ENCODE peak calls at places on chromosomes 7 and 10, in five cellular contexts. Y is endothelial cell of umbilical vein, C is esophagus muscularis mucosa, Q is body of pancreas, I is lower leg skin. Z is an unnamed sample.

GRCh38 chr10:113273877-113274829 is 278.7 kb upstream of the HABP2 start:
- DNase-seq in Y (no peak), I (no peak), C (no peak), Q (no peak), Z (no peak)

GRCh38 chr10:5968681-5969453 is 8.5 kb downstream of the IL15RA start:
- DNase-seq in I (peak; percentile 50), Q (peak; percentile 55), C (no peak), Y (no peak), Z (no peak)

GRCh38 chr7:93715234-93715633 is 140.7 kb upstream of the CALCR start:
- DNase-seq in Q (peak; percentile 51), C (no peak), I (peak; percentile 88), Y (peak; percentile 58), Z (no peak)

GRCh38 chr10:34890931-34891330 is 75.8 kb upstream of the PARD3 start:
- DNase-seq in Q (no peak), Y (peak; percentile 30), I (peak; percentile 54), C (no peak), Z (no peak)

GRCh38 chr10:74322141-74322540 is 171.1 kb downstream of the ADK start:
- DNase-seq in C (no peak), Y (no peak), Q (no peak), I (no peak), Z (no peak)

GRCh38 chr7:2539031-2540028 is 16.0 kb downstream of the BRAT1 start:
- DNase-seq in Q (no peak), I (no peak), Y (no peak), C (no peak), Z (no peak)

GRCh38 chr10:132487241-132488135 is 50.1 kb upstream of the INPP5A start:
- DNase-seq in Y (no peak), Q (no peak), I (no peak), C (no peak), Z (no peak)

GRCh38 chr10:101123085-101123814 is 7.8 kb upstream of the TLX1 start:
- DNase-seq in Y (no peak), Q (no peak), C (no peak), I (no peak), Z (no peak)

GRCh38 chr10:122303271-122304053 is 32.4 kb downstream of the BTBD16 start:
- DNase-seq in I (no peak), Y (no peak), C (no peak), Q (no peak), Z (no peak)

GRCh38 chr7:77455334-77455733 is 39.2 kb upstream of the GSAP start:
- DNase-seq in C (no peak), Q (no peak), I (no peak), Y (peak; percentile 60), Z (peak; percentile 51)

GRCh38 chr10:42953684-42954674 is 122.9 kb upstream of the RET start:
- DNase-seq in Q (no peak), C (peak; percentile 83), Y (no peak), I (peak; percentile 74), Z (no peak)

GRCh38 chr7:121107923-121108498 is 119.5 kb downstream of the CPED1 start:
- DNase-seq in Y (peak; percentile 78), Q (no peak), I (no peak), C (no peak), Z (no peak)

GRCh38 chr10:3136763-3137611 is 35.6 kb downstream of the PITRM1 start:
- DNase-seq in C (no peak), I (peak; percentile 90), Q (no peak), Y (no peak), Z (no peak)

GRCh38 chr7:19215421-19215820 is 70.2 kb upstream of the FERD3L start:
- DNase-seq in C (no peak), Y (no peak), Q (no peak), I (no peak), Z (peak; percentile 26)

GRCh38 chr10:84415539-84416244 is 87.3 kb downstream of the CCSER2 start:
- DNase-seq in Q (peak; percentile 77), I (no peak), Y (no peak), C (no peak), Z (no peak)

GRCh38 chr10:533611-534566 is 155.6 kb downstream of the DIP2C start:
- DNase-seq in Y (no peak), Q (no peak), I (no peak), C (no peak), Z (no peak)

GRCh38 chr10:69051303-69051702 is 36.6 kb upstream of the SRGN start:
- DNase-seq in C (no peak), Q (no peak), Y (peak; percentile 39), I (no peak), Z (no peak)

GRCh38 chr7:118918556-118918955 is 694.1 kb downstream of the ANKRD7 start:
- DNase-seq in Q (no peak), Y (no peak), I (no peak), C (no peak), Z (no peak)

GRCh38 chr7:50792342-50793114 is 9.8 kb upstream of the GRB10 start:
- DNase-seq in C (no peak), I (no peak), Q (peak; percentile 47), Y (peak; percentile 40), Z (peak; percentile 80)

GRCh38 chr10:132663666-132664365 is 122.1 kb downstream of the NKX6-2 start:
- DNase-seq in C (no peak), I (no peak), Y (no peak), Q (no peak), Z (no peak)

GRCh38 chr7:74000489-74001149 is 27.4 kb upstream of the ELN start:
- DNase-seq in C (no peak), Y (no peak), I (no peak), Q (no peak), Z (no peak)

GRCh38 chr10:132651511-132652029 is 114.0 kb downstream of the INPP5A start:
- DNase-seq in I (no peak), Q (no peak), Y (no peak), C (no peak), Z (no peak)

GRCh38 chr10:6044060-6044459 is 18.1 kb downstream of the IL2RA start:
- DNase-seq in I (peak; percentile 57), C (peak; percentile 60), Y (no peak), Q (no peak), Z (no peak)

GRCh38 chr10:26221571-26221970 is 5.0 kb downstream of the GAD2 start:
- DNase-seq in C (peak; percentile 77), Y (no peak), I (no peak), Q (no peak), Z (no peak)

GRCh38 chr7:107961399-107961798 is 41.6 kb downstream of the LAMB1 start:
- DNase-seq in C (no peak), Y (no peak), Q (no peak), I (peak; percentile 95), Z (no peak)

GRCh38 chr7:129780257-129781127 is 169.0 kb downstream of the NRF1 start:
- DNase-seq in Y (no peak), Q (peak; percentile 94), I (peak; percentile 94), C (no peak), Z (peak; percentile 100)

GRCh38 chr10:127462643-127463295 is 86.3 kb upstream of the NPS start:
- DNase-seq in I (no peak), Q (no peak), Y (no peak), C (no peak), Z (no peak)

GRCh38 chr7:37930226-37930948 is 9.9 kb downstream of the EPDR1 start:
- DNase-seq in C (no peak), Q (no peak), I (no peak), Y (no peak), Z (no peak)

GRCh38 chr10:11401314-11402222 is 209.9 kb downstream of the USP6NL start:
- DNase-seq in Q (no peak), C (no peak), I (peak; percentile 62), Y (no peak), Z (no peak)

GRCh38 chr10:110512461-110513187 is 14.9 kb downstream of the DUSP5 start:
- DNase-seq in Q (no peak), I (no peak), Y (peak; percentile 70), C (no peak), Z (peak; percentile 71)
- TF ChIP-seq POLR2A in Q (no peak), I (no peak), Y (no peak), C (no peak), Z (no peak)

GRCh38 chr7:33350577-33350976 is 221.2 kb downstream of the BBS9 start:
- DNase-seq in I (no peak), C (no peak), Q (no peak), Y (no peak), Z (no peak)

GRCh38 chr7:33346055-33346454 is 216.7 kb downstream of the BBS9 start:
- DNase-seq in C (no peak), Y (no peak), I (no peak), Q (no peak), Z (no peak)

DNA sequence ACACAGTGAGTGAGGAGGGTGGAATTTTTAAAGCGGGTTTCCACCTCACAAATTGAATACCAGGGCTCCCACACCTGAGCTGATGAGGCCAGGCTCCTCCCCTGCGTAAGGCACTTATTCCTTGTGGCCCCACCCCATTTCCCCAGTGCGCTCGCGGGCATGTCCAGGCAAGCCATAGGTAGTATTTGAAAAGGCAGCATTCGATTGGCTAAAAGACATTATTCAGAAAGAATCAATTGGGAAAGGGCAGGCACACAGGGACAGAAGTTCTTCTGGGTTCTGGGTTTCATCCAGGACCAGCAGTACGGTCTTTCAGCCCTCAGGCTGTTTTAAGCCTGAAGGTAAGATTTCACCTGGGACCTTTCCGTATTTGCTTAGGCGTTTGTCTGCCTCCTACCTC is 222.3 kb downstream of the BBS9 start:
- DNase-seq in C (no peak), I (no peak), Q (no peak), Y (no peak), Z (no peak)
- TF ChIP-seq POLR2A in C (no peak), I (no peak), Q (no peak), Y (no peak), Z (no peak)

GRCh38 chr7:100640438-100641410 is 628 bp downstream of the TFR2 start:
- DNase-seq in I (no peak), C (no peak), Q (no peak), Y (no peak), Z (no peak)
- TF ChIP-seq POLR2A in I (no peak), C (no peak), Q (no peak), Y (no peak), Z (no peak)

DNA sequence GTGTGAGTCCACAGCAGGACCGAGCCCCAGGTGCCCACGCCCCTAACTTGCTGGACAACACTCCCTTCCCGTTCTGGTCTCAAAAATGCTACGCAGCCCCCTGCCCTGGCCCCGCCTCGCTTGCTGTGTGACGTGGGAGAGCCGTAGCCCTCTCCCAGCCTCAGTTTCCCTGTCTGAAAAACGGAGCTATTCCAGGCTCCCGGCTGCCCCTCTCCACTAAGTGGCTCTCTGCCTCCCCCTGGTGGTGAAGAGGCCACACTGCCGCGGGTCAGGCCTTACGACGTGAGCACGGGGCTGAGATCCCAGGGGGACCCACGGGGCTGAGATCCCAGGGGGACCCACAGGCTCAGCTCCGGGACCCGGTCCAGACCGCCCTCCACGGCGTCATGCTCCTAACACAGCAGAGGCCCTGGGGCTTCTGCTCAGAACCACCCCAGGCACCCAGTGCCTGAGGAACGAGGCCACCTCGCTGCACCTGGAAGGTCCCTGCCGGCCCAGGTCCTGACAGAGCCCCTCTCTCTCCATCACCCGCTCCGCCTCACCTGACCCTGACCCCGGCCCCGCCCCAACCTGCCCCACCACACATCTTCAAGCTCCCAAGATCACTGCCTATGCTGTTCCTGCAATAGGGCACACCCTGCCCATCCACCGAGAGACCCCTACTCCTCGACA is 26.7 kb downstream of the MICALL2 start:
- DNase-seq in I (peak; percentile 94), Q (peak; percentile 75), C (no peak), Y (peak; percentile 51), Z (peak; percentile 87)
- TF ChIP-seq POLR2A in I (no peak), Q (no peak), C (no peak), Y (no peak), Z (peak; percentile 10)

GRCh38 chr7:139109188-139109982 is at the start of gene ZC3HAV1:
- DNase-seq in Q (peak; percentile 81), I (peak; percentile 98), C (peak; percentile 97), Y (peak; percentile 79), Z (peak; percentile 75)
- TF ChIP-seq POLR2A in Q (peak; percentile 57), I (peak; percentile 70), C (no peak), Y (peak; percentile 92), Z (peak; percentile 66)

GRCh38 chr7:15370441-15370840 is 191.4 kb downstream of the AGMO start:
- DNase-seq in I (no peak), C (no peak), Y (no peak), Q (no peak), Z (no peak)
- TF ChIP-seq POLR2A in I (no peak), C (no peak), Y (no peak), Q (no peak), Z (no peak)